ENCODE peak calls at places on chromosomes 12 and 14, in four cellular contexts. I, M, G and R are unnamed samples. For H3K4me1, the result is how much of the 10 kb centered on the place peaks cover.

GRCh38 chr14:24392327-24393098 is 6.3 kb upstream of the NYNRIN start:
- DNase-seq in G (no peak), M (no peak), I (no peak), R (peak)

GRCh38 chr14:21476526-21476924 is 234 bp downstream of the RAB2B start:
- DNase-seq in M (no peak), I (peak), G (peak), R (no peak)

GRCh38 chr14:68814376-68815287 is 21.8 kb upstream of the ZFP36L1 start:
- DNase-seq in I (peak), G (peak), M (peak), R (peak)

GRCh38 chr14:102523200-102524025 is 13.8 kb upstream of the ANKRD9 start:
- DNase-seq in I (no peak), G (no peak), M (no peak), R (no peak)

GRCh38 chr12:62873116-62873825 is 61.7 kb downstream of the PPM1H start:
- DNase-seq in G (no peak), I (no peak), M (no peak), R (no peak)

GRCh38 chr14:46580941-46581671 is 70.5 kb downstream of the RPL10L start:
- DNase-seq in G (no peak), M (peak), I (no peak), R (peak)

GRCh38 chr14:81298911-81299310 is 78.2 kb upstream of the GTF2A1 start:
- DNase-seq in M (no peak), G (no peak), I (no peak), R (no peak)

GRCh38 chr14:78071016-78071549 is 99.1 kb upstream of the NRXN3 start:
- DNase-seq in I (no peak), G (no peak), M (no peak), R (no peak)

GRCh38 chr14:52987514-52987913 is 36.7 kb upstream of the FERMT2 start:
- DNase-seq in M (no peak), I (no peak), G (peak), R (no peak)

GRCh38 chr14:74670726-74671125 is 42.2 kb downstream of the AREL1 start:
- DNase-seq in G (no peak), I (no peak), M (no peak), R (no peak)

GRCh38 chr14:21102472-21103164 is 1.8 kb downstream of the TMEM253 start:
- DNase-seq in I (no peak), M (peak), G (no peak), R (no peak)

GRCh38 chr14:49692191-49692757 is 646 bp upstream of the KLHDC1 start:
- DNase-seq in M (no peak), G (no peak), I (no peak), R (no peak)

GRCh38 chr12:65384240-65384639 is 105.8 kb downstream of the MSRB3 start:
- DNase-seq in M (no peak), I (no peak), G (no peak), R (no peak)

GRCh38 chr12:52798671-52799497 is 3.0 kb upstream of the KRT3 start:
- DNase-seq in G (no peak), M (no peak), I (no peak), R (no peak)

GRCh38 chr12:30830751-30831150 is 76.0 kb upstream of the CAPRIN2 start:
- DNase-seq in G (no peak), I (no peak), M (no peak), R (no peak)

GRCh38 chr14:102209224-102209966 is 69.7 kb downstream of the WDR20 start:
- DNase-seq in I (no peak), G (no peak), M (no peak), R (no peak)

GRCh38 chr12:127594351-127594970 is 672.5 kb upstream of the TMEM132C start:
- DNase-seq in I (no peak), M (no peak), G (no peak), R (peak)

GRCh38 chr14:61281186-61281676 is at the start of gene TMEM30B:
- DNase-seq in G (peak), M (no peak), I (no peak), R (peak)

GRCh38 chr12:6272300-6273208 is 37.9 kb upstream of the PLEKHG6 start:
- DNase-seq in G (no peak), I (no peak), M (no peak), R (no peak)

GRCh38 chr14:50362791-50363733 is 33.6 kb downstream of the CDKL1 start:
- DNase-seq in G (no peak), M (peak), I (no peak), R (no peak)

GRCh38 chr12:122533841-122534240 is 6.8 kb downstream of the KNTC1 start:
- DNase-seq in G (no peak), I (no peak), M (no peak), R (no peak)

GRCh38 chr12:31235868-31236395 is 90.0 kb downstream of the SINHCAF start:
- DNase-seq in I (no peak), M (no peak), G (no peak), R (no peak)

GRCh38 chr12:93950321-93950720 is 198.1 kb upstream of the PLXNC1 start:
- DNase-seq in G (no peak), M (no peak), I (no peak), R (no peak)

GRCh38 chr12:46831335-46832083 is 5.7 kb upstream of the SLC38A4 start:
- DNase-seq in I (peak), M (no peak), G (peak), R (peak)

GRCh38 chr12:91139264-91139663 is 28.0 kb upstream of the LUM start:
- DNase-seq in I (no peak), M (no peak), G (no peak), R (no peak)

GRCh38 chr12:91139981-91140659 is 28.8 kb upstream of the LUM start:
- DNase-seq in M (no peak), I (no peak), G (no peak), R (no peak)

GRCh38 chr12:91138337-91138905 is 27.1 kb upstream of the LUM start:
- DNase-seq in G (no peak), I (no peak), M (no peak), R (peak)

GRCh38 chr12:91142184-91142583 is 30.9 kb upstream of the LUM start:
- DNase-seq in G (no peak), I (peak), M (no peak), R (no peak)

GRCh38 chr12:91140660-91141045 is 29.4 kb upstream of the LUM start:
- DNase-seq in I (peak), G (no peak), M (no peak), R (no peak)
- H3K4me1 ChIP-seq in I (under half), G (under half), M (under half), R (under half)

GRCh38 chr12:68824597-68825250 is 16.7 kb downstream of the MDM2 start:
- DNase-seq in M (no peak), G (no peak), I (no peak), R (no peak)
- TF ChIP-seq CTCF in M (no peak), G (no peak), I (no peak), R (no peak)

GRCh38 chr12:12499909-12500604 is 62.6 kb downstream of the DUSP16 start:
- DNase-seq in I (no peak), G (no peak), M (no peak), R (no peak)
- H3K4me1 ChIP-seq in I (under half), G (under half), M (under half), R (under half)

DNA sequence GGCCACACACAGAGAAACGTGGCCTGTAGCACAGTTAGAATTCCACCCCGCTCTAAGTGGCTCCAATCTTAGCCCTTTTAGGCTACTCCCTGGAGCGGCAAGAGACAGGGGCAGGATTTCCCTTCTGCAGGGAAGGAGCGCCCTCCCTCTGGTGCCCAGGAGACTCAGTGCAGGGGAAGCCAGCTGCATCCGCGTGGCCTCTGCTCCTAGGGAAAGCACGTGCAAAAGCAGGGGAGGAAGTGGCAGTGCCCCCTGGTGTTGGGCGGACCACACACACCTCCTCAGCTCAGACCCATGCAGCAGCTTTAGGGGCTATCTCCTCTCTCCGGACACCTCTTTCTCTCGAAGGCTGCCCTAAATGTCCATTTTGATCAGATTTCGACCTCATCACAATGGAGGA is 50.0 kb downstream of the SPRING1 start:
- DNase-seq in M (peak), G (no peak), I (peak), R (peak)
- TF ChIP-seq CTCF in M (peak), G (peak), I (peak), R (peak)

GRCh38 chr14:103703433-103704385 is 11.5 kb downstream of the XRCC3 start:
- DNase-seq in I (no peak), M (no peak), G (no peak), R (no peak)

GRCh38 chr14:103699901-103700752 is 15.1 kb downstream of the XRCC3 start:
- DNase-seq in G (no peak), M (no peak), I (peak), R (no peak)

GRCh38 chr14:103702497-103703432 is 12.5 kb downstream of the XRCC3 start:
- DNase-seq in G (peak), M (no peak), I (no peak), R (no peak)

GRCh38 chr14:103700753-103701490 is 14.3 kb downstream of the XRCC3 start:
- DNase-seq in M (no peak), I (no peak), G (no peak), R (no peak)

GRCh38 chr14:103702095-103702494 is 13.2 kb downstream of the XRCC3 start:
- DNase-seq in I (no peak), G (no peak), M (no peak), R (no peak)
- H3K4me1 ChIP-seq in I (half or more), G (under half), M (half or more), R (under half)

GRCh38 chr12:1591029-1591428 is 3.4 kb downstream of the FBXL14 start:
- DNase-seq in M (peak), I (no peak), G (no peak), R (no peak)
- TF ChIP-seq CTCF in M (peak), I (no peak), G (no peak), R (no peak)

GRCh38 chr14:96091149-96091693 is 52.1 kb downstream of the C14orf132 start:
- DNase-seq in G (no peak), I (no peak), M (no peak), R (no peak)
- H3K4me1 ChIP-seq in G (under half), I (under half), M (under half), R (under half)

GRCh38 chr12:124377981-124378509 is 83.2 kb downstream of the RFLNA start:
- DNase-seq in M (no peak), I (no peak), G (no peak), R (no peak)

GRCh38 chr12:124381454-124382207 is 86.7 kb downstream of the RFLNA start:
- DNase-seq in G (peak), I (peak), M (no peak), R (no peak)

GRCh38 chr12:124380793-124381453 is 86.0 kb downstream of the RFLNA start:
- DNase-seq in G (no peak), I (no peak), M (no peak), R (no peak)

GRCh38 chr12:124379379-124379937 is 84.6 kb downstream of the RFLNA start:
- DNase-seq in G (no peak), M (no peak), I (no peak), R (no peak)

DNA sequence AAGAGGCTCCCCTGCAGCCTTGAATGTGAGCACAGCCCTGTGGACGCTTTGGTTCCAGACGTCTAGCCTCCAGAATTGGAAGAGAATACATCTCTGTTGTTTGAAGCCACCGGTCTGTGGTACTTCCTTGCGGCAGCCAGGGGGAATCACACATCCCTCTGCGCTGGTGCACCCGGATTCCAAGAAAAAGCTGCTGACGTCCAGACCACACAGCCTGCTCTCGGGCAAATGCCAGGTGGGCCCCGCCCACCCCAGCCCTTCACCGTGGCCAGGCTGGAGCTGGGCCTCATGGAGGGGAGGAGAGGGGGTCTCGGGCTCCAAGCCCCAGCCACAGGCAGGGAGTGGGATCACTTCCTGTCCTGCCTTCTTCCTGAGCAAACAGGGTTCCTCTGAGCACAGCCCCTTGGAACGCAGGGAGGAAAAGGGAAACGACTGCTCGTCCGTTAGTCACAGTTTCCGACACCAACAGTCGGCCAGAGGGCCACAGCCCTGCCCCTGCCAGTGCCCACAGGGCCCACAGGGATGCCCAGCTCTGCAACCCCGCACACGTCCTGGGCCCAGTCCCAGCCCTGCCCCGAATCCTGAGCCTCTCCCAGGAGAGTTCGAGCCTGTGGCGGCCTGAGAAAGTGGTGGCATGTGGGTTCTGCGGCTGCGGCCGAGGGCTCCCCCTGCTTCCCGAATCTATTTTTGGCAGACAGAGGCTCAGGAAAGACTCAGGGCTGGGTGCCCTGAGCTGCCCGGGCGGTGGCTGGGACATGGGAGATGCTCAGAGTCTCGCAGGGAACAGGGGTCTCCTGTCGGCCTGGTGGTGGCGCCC is 85.3 kb downstream of the RFLNA start:
- DNase-seq in G (no peak), I (peak), M (no peak), R (no peak)
- TF ChIP-seq CTCF in G (no peak), I (peak), M (no peak), R (no peak)